ENCODE peak calls at places on chromosomes 3 and 15, in seven cellular contexts. R is adrenal gland; T is tibial artery; F is AG10803; Y is GM13976; H is CD4-positive, alpha-beta T cell; N is endodermal cell. E is an unnamed sample.
A peak's percentile ranks its signal among the peaks of the same experiment; 100 is the strongest.

GRCh38 chr15:57403946-57404345 is 27.6 kb downstream of the CGNL1 start:
- DNase-seq in F (no peak), T (no peak), R (no peak), Y (no peak), N (peak; percentile 55), H (no peak), E (no peak)

GRCh38 chr3:100796556-100796955 is 87.3 kb downstream of the TFG start:
- DNase-seq in Y (peak; percentile 2), T (no peak), F (peak; percentile 43), H (no peak), R (no peak), N (no peak), E (no peak)

GRCh38 chr3:41746215-41746614 is 215.7 kb downstream of the ULK4 start:
- DNase-seq in R (no peak), N (no peak), F (no peak), Y (no peak), H (no peak), T (no peak), E (no peak)

GRCh38 chr3:144677118-144677517 is 705.5 kb downstream of the DIPK2A start:
- DNase-seq in T (no peak), H (no peak), F (peak; percentile 32), Y (no peak), R (no peak), N (no peak), E (no peak)

GRCh38 chr3:10350324-10350985 is 29.5 kb upstream of the SEC13 start:
- DNase-seq in H (no peak), Y (no peak), N (no peak), F (no peak), R (no peak), T (no peak), E (no peak)

GRCh38 chr3:194586839-194587238 is 46.4 kb downstream of the TMEM44 start:
- DNase-seq in F (peak; percentile 73), Y (no peak), H (no peak), R (no peak), T (no peak), N (no peak), E (no peak)

GRCh38 chr3:190272747-190273146 is 49.5 kb downstream of the CLDN1 start:
- DNase-seq in Y (no peak), F (no peak), R (no peak), H (no peak), N (no peak), T (no peak), E (no peak)

GRCh38 chr3:49311283-49311682 is 28.6 kb downstream of the USP4 start:
- DNase-seq in F (no peak), H (no peak), Y (peak; percentile 36), N (no peak), T (no peak), R (no peak), E (no peak)

GRCh38 chr3:138296639-138297038 is 33.0 kb downstream of the NME9 start:
- DNase-seq in R (no peak), F (no peak), N (no peak), Y (peak; percentile 27), H (no peak), T (no peak), E (no peak)

GRCh38 chr3:192422321-192422997 is 304.9 kb downstream of the FGF12 start:
- DNase-seq in H (no peak), R (no peak), F (no peak), T (no peak), Y (no peak), N (no peak), E (no peak)

GRCh38 chr3:98333989-98334606 is 19.6 kb upstream of the OR5K4 start:
- DNase-seq in F (no peak), Y (no peak), H (no peak), R (no peak), N (no peak), T (no peak), E (no peak)

GRCh38 chr3:122415762-122416654 is at the start of gene WDR5B:
- DNase-seq in Y (peak; percentile 93), R (peak; percentile 98), T (peak; percentile 96), N (peak; percentile 99), H (peak; percentile 99), F (peak; percentile 96), E (peak; percentile 89)

GRCh38 chr15:92902723-92903587 is 2.8 kb downstream of the CHD2 start:
- DNase-seq in T (no peak), Y (no peak), H (no peak), R (no peak), F (no peak), N (no peak), E (no peak)

GRCh38 chr3:12870942-12871341 is 29.6 kb upstream of the RPL32 start:
- DNase-seq in T (peak; percentile 70), H (no peak), F (peak; percentile 65), N (no peak), Y (peak; percentile 65), R (no peak), E (no peak)

GRCh38 chr3:139491027-139491700 is 14.8 kb upstream of the RBP2 start:
- DNase-seq in R (no peak), Y (no peak), N (no peak), F (no peak), H (no peak), T (no peak), E (no peak)

GRCh38 chr3:164332856-164333802 is 745.2 kb downstream of the SI start:
- DNase-seq in T (no peak), H (no peak), Y (no peak), F (no peak), R (no peak), N (peak; percentile 79), E (no peak)

GRCh38 chr3:13416002-13416793 is 3.9 kb downstream of the NUP210 start:
- DNase-seq in H (no peak), Y (peak; percentile 24), R (no peak), T (no peak), F (no peak), N (peak; percentile 82), E (no peak)

GRCh38 chr3:19885468-19885867 is 48.5 kb downstream of the EFHB start:
- DNase-seq in N (no peak), F (peak; percentile 50), H (no peak), T (no peak), R (peak; percentile 2), Y (peak; percentile 41), E (no peak)

GRCh38 chr3:149638401-149639092 is 19.3 kb downstream of the WWTR1 start:
- DNase-seq in H (no peak), R (peak; percentile 35), F (peak; percentile 83), Y (no peak), N (no peak), T (no peak), E (no peak)

GRCh38 chr3:28916713-28917499 is 364.0 kb upstream of the RBMS3 start:
- DNase-seq in H (no peak), N (peak; percentile 63), R (peak; percentile 53), T (peak; percentile 74), F (peak; percentile 71), Y (peak; percentile 32), E (no peak)
- TF ChIP-seq CTCF in H (no peak), N (peak; percentile 62), R (peak; percentile 62), T (peak; percentile 74), F (peak; percentile 70), Y (peak; percentile 48), E (no peak)

GRCh38 chr15:40469776-40470390 is 901 bp upstream of the CHST14 start:
- DNase-seq in H (no peak), N (no peak), F (no peak), T (no peak), Y (no peak), R (no peak), E (no peak)

GRCh38 chr15:40470423-40471104 is at the start of gene CHST14:
- DNase-seq in F (peak; percentile 54), N (peak; percentile 87), T (peak; percentile 56), R (peak; percentile 58), Y (peak; percentile 91), H (peak; percentile 36), E (no peak)

GRCh38 chr15:40472171-40472727 is 1.5 kb downstream of the CHST14 start:
- DNase-seq in R (no peak), F (no peak), H (no peak), Y (no peak), T (no peak), N (no peak), E (no peak)

GRCh38 chr15:40471778-40472130 is 970 bp downstream of the CHST14 start:
- DNase-seq in F (peak; percentile 22), T (no peak), H (no peak), N (no peak), R (no peak), Y (no peak), E (no peak)

GRCh38 chr15:40471105-40471777 is 457 bp downstream of the CHST14 start:
- DNase-seq in N (peak; percentile 81), H (no peak), R (peak; percentile 40), Y (peak; percentile 63), F (peak; percentile 2), T (peak; percentile 33), E (no peak)
- TF ChIP-seq CTCF in N (no peak), H (no peak), R (no peak), Y (no peak), F (no peak), T (no peak), E (no peak)

GRCh38 chr3:123728014-123728413 is 143.2 kb upstream of the HACD2 start:
- DNase-seq in R (no peak), H (no peak), T (no peak), F (peak; percentile 81), Y (no peak), N (no peak), E (no peak)

GRCh38 chr3:123723527-123724168 is 138.8 kb upstream of the HACD2 start:
- DNase-seq in F (peak; percentile 79), N (peak; percentile 90), H (peak; percentile 9), T (no peak), Y (peak; percentile 81), R (peak; percentile 68), E (no peak)

GRCh38 chr3:123728991-123729390 is 144.1 kb upstream of the HACD2 start:
- DNase-seq in Y (no peak), N (no peak), H (no peak), R (no peak), T (no peak), F (no peak), E (no peak)

GRCh38 chr3:123724306-123724705 is 139.5 kb upstream of the HACD2 start:
- DNase-seq in H (no peak), F (peak; percentile 49), R (no peak), T (no peak), Y (no peak), N (peak; percentile 71), E (no peak)

DNA sequence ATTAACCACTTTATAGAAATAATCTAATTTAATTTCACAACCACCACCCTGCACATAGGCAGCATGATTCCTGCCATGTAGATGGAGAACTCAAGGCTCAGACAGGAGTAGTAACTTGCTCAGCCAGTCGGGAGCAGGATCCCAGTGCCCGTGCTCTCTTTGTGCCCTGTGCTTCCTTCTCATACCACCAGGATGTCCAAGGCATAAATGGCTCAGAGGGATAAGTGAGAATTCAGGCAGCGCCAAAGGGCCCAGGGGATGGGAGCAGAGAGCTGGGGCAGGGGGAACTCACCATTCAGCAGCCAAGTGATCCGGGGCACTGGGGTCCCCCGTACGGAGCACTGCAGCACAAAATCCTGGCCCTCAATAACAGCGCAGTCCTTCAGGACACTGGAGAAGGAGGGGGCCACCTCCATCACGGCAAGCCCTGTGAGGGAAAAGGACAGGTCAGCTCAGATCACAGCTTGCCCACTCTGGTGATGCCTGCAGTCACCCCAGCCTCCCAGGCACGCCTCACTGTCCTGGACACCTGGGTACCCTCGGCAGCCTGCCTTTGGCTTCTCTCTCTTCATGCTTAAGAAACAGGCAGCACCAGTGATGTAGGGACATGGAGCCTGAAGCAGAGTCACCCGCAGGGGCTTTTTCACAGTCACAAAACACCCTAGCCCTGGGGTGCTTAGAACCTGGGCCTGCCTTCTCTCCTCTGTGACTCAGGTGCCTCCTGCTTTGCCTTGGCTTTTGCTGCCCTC is 141.0 kb upstream of the HACD2 start:
- DNase-seq in N (peak; percentile 64), R (no peak), Y (no peak), T (no peak), H (no peak), F (no peak), E (no peak)
- TF ChIP-seq CTCF in N (peak; percentile 57), R (no peak), Y (no peak), T (no peak), H (no peak), F (no peak), E (no peak)

GRCh38 chr3:165459111-165459510 is 262.9 kb upstream of the SLITRK3 start:
- DNase-seq in Y (no peak), H (no peak), R (no peak), F (no peak), T (no peak), N (no peak), E (no peak)
- TF ChIP-seq CTCF in Y (no peak), H (no peak), R (no peak), F (no peak), T (no peak), N (no peak), E (no peak)